ENCODE peak calls at places on chromosomes 4 and X, in nine cellular contexts. Z, C, X, R, E, B, F, M and Q are unnamed samples.

GRCh38 chr4:110550260-110550659 is 72.6 kb downstream of the PITX2 start:
- DNase-seq in R (no peak), C (no peak), M (no peak), F (no peak), Z (no peak), B (no peak), E (no peak), X (no peak), Q (no peak)

GRCh38 chrX:65751511-65751910 is 84.1 kb downstream of the MSN start:
- DNase-seq in M (no peak), R (no peak), X (no peak), Z (no peak), F (no peak), E (no peak), C (no peak), B (no peak), Q (no peak)

GRCh38 chrX:1212532-1212931 is at the start of gene CRLF2:
- DNase-seq in Z (no peak), R (no peak), M (no peak), F (no peak), X (no peak), C (no peak), E (no peak), B (no peak), Q (no peak)

GRCh38 chr4:4859010-4859798 is at the start of gene MSX1:
- DNase-seq in Z (peak), R (no peak), B (peak), C (peak), E (peak), M (peak), X (peak), F (peak), Q (peak)

GRCh38 chr4:142875117-142875516 is 29.0 kb upstream of the INPP4B start:
- DNase-seq in Z (no peak), E (no peak), M (no peak), F (no peak), B (no peak), C (no peak), R (no peak), X (no peak), Q (no peak)

GRCh38 chr4:76311896-76312331 is 5.4 kb downstream of the STBD1 start:
- DNase-seq in Z (no peak), X (no peak), C (no peak), R (no peak), M (no peak), F (no peak), B (no peak), E (no peak), Q (no peak)

GRCh38 chr4:185640809-185641675 is 105.7 kb upstream of the PDLIM3 start:
- DNase-seq in Z (no peak), R (peak), C (no peak), B (no peak), F (no peak), E (no peak), M (peak), X (no peak), Q (peak)

GRCh38 chr4:16158504-16158852 is 67.8 kb downstream of the TAPT1 start:
- DNase-seq in E (no peak), R (no peak), M (no peak), Z (no peak), C (no peak), F (peak), X (no peak), B (no peak), Q (no peak)

GRCh38 chrX:125850693-125851092 is 315.4 kb downstream of the DCAF12L2 start:
- DNase-seq in R (no peak), F (no peak), M (no peak), C (no peak), E (no peak), X (no peak), B (no peak), Z (no peak), Q (no peak)

GRCh38 chrX:38127961-38128360 is 92.7 kb downstream of the SRPX start:
- DNase-seq in C (no peak), M (no peak), E (no peak), X (no peak), B (no peak), F (no peak), Z (no peak), R (no peak), Q (no peak)

GRCh38 chr4:52780206-52780605 is 29.0 kb upstream of the ERVMER34-1 start:
- DNase-seq in C (no peak), Z (no peak), E (no peak), M (no peak), R (peak), X (no peak), F (no peak), B (no peak), Q (no peak)

GRCh38 chr4:39730067-39730466 is 32.1 kb downstream of the UBE2K start:
- DNase-seq in C (no peak), F (no peak), X (no peak), E (no peak), Z (no peak), B (no peak), R (no peak), M (no peak), Q (no peak)

GRCh38 chr4:48670587-48670986 is 109.5 kb downstream of the FRYL start:
- DNase-seq in F (no peak), E (no peak), M (no peak), X (no peak), R (no peak), Z (no peak), C (no peak), B (no peak), Q (no peak)

GRCh38 chr4:89800012-89800516 is 36.9 kb downstream of the SNCA start:
- DNase-seq in B (no peak), Z (no peak), F (no peak), C (no peak), E (no peak), M (no peak), R (no peak), X (no peak), Q (no peak)

GRCh38 chr4:112514079-112514448 is 1.9 kb downstream of the NEUROG2 start:
- DNase-seq in C (no peak), R (no peak), M (no peak), E (peak), X (no peak), B (no peak), Z (no peak), F (peak), Q (no peak)

GRCh38 chr4:35105486-35105885 is 1138.8 kb downstream of the ARAP2 start:
- DNase-seq in Z (no peak), F (no peak), B (no peak), R (no peak), M (no peak), X (no peak), E (no peak), C (no peak), Q (peak)

GRCh38 chr4:2400841-2401609 is 17.4 kb downstream of the ZFYVE28 start:
- DNase-seq in R (no peak), M (no peak), B (no peak), F (no peak), X (no peak), Z (no peak), E (no peak), C (no peak), Q (no peak)

GRCh38 chrX:119755981-119756533 is 2.3 kb upstream of the SOWAHD start:
- DNase-seq in C (no peak), R (no peak), E (no peak), X (no peak), B (no peak), M (no peak), F (no peak), Z (no peak), Q (no peak)

GRCh38 chr4:48315728-48316630 is 25.4 kb upstream of the SLAIN2 start:
- DNase-seq in E (peak), B (no peak), R (no peak), Z (no peak), X (no peak), M (peak), F (no peak), C (no peak), Q (peak)